ENCODE peak calls at places on chromosome 17, in five cellular contexts. T is body of pancreas, A is ovary, P is HCT116, B is AG10803. X is an unnamed sample.

GRCh38 chr17:44610871-44611270 is 45.4 kb upstream of the MEIOC start:
- DNase-seq in B (peak), P (no peak), A (no peak), T (peak), X (no peak)

GRCh38 chr17:61562287-61562686 is 28.7 kb downstream of the NACA2 start:
- DNase-seq in B (no peak), A (no peak), P (no peak), T (no peak), X (no peak)

GRCh38 chr17:14732211-14732610 is 431.3 kb downstream of the HS3ST3B1 start:
- DNase-seq in P (no peak), T (no peak), B (no peak), A (no peak), X (no peak)

GRCh38 chr17:56290486-56291118 is 137.3 kb downstream of the ANKFN1 start:
- DNase-seq in A (no peak), B (no peak), T (no peak), P (no peak), X (no peak)

GRCh38 chr17:61409301-61410099 is 9.9 kb downstream of the TBX2 start:
- DNase-seq in T (peak), A (peak), P (peak), B (peak), X (peak)

GRCh38 chr17:40535924-40536717 is 29.2 kb downstream of the CCR7 start:
- DNase-seq in B (peak), A (peak), P (no peak), T (no peak), X (peak)

GRCh38 chr17:50565559-50566350 is 5.2 kb downstream of the CACNA1G start:
- DNase-seq in A (no peak), P (no peak), B (no peak), T (no peak), X (no peak)

GRCh38 chr17:82338858-82339633 is 5.5 kb upstream of the SECTM1 start:
- DNase-seq in A (peak), B (peak), P (peak), T (peak), X (peak)

GRCh38 chr17:82836823-82837357 is 2.9 kb downstream of the ZNF750 start:
- DNase-seq in P (no peak), B (peak), A (no peak), T (no peak), X (no peak)

GRCh38 chr17:15264542-15264941 is 584 bp downstream of the PMP22 start:
- DNase-seq in T (peak), P (no peak), B (no peak), A (peak), X (no peak)

GRCh38 chr17:12282056-12282455 is 261.4 kb downstream of the MAP2K4 start:
- DNase-seq in A (no peak), P (no peak), B (peak), T (no peak), X (no peak)

GRCh38 chr17:11251561-11252107 is 10.6 kb downstream of the SHISA6 start:
- DNase-seq in P (no peak), B (no peak), A (no peak), T (no peak), X (no peak)
- TF ChIP-seq CTCF in P (no peak), B (no peak), A (no peak), T (no peak), X (no peak)

GRCh38 chr17:27797390-27798091 is 2.8 kb downstream of the NOS2 start:
- DNase-seq in A (no peak), B (no peak), T (no peak), P (no peak), X (no peak)
- TF ChIP-seq CTCF in A (no peak), B (no peak), T (no peak), P (peak), X (no peak)

DNA sequence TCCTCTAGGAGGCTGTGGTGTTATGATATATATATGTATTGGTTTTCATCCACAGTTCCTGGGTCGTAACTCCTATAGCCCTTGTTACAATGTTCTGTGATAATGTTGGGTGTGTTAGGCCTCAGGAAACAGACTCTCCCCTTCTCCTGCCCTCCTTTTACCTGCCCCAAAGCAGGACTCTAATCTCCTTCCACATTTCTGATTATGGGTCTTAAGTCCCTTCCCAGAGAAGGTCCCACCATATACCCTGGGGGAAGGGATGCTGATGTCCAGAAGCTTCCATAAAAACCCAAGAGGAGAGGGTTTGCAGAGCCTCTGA is 450 bp upstream of the C1QBP start:
- DNase-seq in P (no peak), T (no peak), B (no peak), A (no peak), X (no peak)
- TF ChIP-seq CTCF in P (no peak), T (no peak), B (no peak), A (no peak), X (no peak)

GRCh38 chr17:41725134-41725533 is 9.3 kb downstream of the HAP1 start:
- DNase-seq in B (no peak), A (no peak), T (no peak), P (no peak), X (no peak)
- TF ChIP-seq CTCF in B (no peak), A (no peak), T (no peak), P (no peak), X (no peak)

DNA sequence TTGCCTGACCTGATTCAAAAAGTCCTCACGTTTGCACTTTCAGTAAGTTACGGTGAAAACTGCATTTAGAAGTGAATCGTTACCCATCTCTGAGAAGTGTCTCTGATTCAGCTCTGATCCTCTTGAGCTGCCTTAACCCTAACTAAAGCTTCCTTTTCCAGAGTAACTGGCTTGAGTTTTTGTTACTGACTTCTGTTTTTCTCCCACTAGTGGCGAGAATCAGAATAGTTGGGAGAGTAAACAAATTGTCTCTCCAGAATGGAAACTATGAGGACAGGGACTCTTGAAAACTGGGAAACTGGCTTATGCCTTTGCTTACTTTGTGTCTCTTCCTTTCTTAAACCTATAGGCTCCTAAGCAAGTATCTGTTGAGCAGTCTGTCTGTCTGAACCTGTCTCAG is 31.3 kb upstream of the KPNB1 start:
- DNase-seq in T (no peak), B (peak), P (peak), A (no peak), X (no peak)
- TF ChIP-seq CTCF in T (no peak), B (peak), P (peak), A (no peak), X (peak)

GRCh38 chr17:30716461-30717289 is 107.8 kb downstream of the CRLF3 start:
- DNase-seq in P (no peak), B (peak), T (no peak), A (no peak), X (no peak)

GRCh38 chr17:30720013-30720471 is 104.5 kb downstream of the CRLF3 start:
- DNase-seq in T (no peak), A (no peak), P (no peak), B (no peak), X (peak)

DNA sequence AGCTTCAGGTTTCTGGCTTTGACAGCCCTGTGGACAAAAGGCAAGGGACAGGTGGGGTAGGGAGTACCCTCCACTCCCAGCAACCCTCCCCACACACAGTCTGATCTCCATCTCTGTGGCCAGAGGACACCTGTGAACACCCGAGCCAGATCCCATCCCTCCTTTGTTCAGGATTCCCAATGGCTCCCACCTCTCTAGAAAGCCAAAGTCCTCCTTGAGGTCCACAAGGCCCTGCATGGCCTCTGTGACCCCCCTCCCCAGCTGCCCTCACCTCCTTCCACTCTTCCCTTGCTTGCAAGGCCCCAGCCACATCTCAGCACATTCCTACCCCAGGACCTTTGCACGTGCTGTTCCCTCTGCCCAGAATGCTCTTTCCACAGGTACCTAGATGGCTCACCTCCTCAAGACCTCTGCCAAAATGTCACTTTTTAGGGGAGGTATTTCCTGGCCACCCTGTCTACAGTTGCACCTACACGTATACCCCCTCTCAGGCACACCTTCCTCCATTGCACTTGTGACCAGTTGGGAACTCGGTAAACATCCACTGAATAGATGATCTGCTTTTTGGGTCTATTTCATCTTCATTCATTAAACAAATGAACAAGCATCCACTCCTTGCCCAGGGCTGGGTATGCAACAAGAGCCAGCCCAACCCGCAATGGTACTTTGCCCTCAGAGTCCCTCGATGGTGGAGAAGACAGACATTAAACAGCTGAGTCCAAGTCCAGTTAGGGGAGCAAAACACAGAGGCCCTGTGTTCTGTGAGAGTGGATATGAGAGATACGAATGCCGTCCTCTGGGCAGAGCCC is 107.0 kb downstream of the CRLF3 start:
- DNase-seq in P (no peak), B (no peak), A (peak), T (no peak), X (peak)
- TF ChIP-seq CTCF in P (no peak), B (no peak), A (no peak), T (no peak), X (no peak)

X was measured in testis.